ENCODE peak calls at places on chromosome 7, in nine cellular contexts. W is heart left ventricle, A is fibroblast of mammary gland, Y is WTC11, Q is neural progenitor cell, G is endodermal cell, I is B cell, S is dorsolateral prefrontal cortex, R is NB4. K is an unnamed sample.

GRCh38 chr7:134327896-134328295 is 11.2 kb upstream of the SLC35B4 start:
- DNase-seq in W (peak; percentile 19), A (peak; percentile 75), Y (peak; percentile 80), Q (peak; percentile 78), G (peak; percentile 89), I (peak; percentile 73), S (no peak), R (peak; percentile 86), K (peak; percentile 24)

GRCh38 chr7:974820-975681 is at the start of gene COX19:
- DNase-seq in W (peak; percentile 92), A (peak; percentile 82), Y (peak; percentile 89), Q (peak; percentile 95), G (peak; percentile 97), I (peak; percentile 93), S (peak; percentile 87), R (peak; percentile 96), K (peak; percentile 83)

GRCh38 chr7:54701982-54702381 is 57.0 kb downstream of the SEC61G start:
- DNase-seq in W (no peak), A (no peak), Y (peak; percentile 25), Q (peak; percentile 16), G (no peak), I (no peak), S (no peak), R (no peak), K (no peak)

GRCh38 chr7:93117852-93118530 is at the start of gene SAMD9:
- DNase-seq in W (peak; percentile 50), A (peak; percentile 85), Y (no peak), Q (no peak), G (no peak), I (peak; percentile 77), S (no peak), R (peak; percentile 93), K (peak; percentile 85)

GRCh38 chr7:31883761-31884164 is 186.4 kb downstream of the PDE1C start:
- DNase-seq in W (no peak), A (peak; percentile 55), Y (no peak), Q (no peak), G (no peak), I (no peak), S (peak; percentile 62), R (peak; percentile 63), K (no peak)

GRCh38 chr7:106456339-106456738 is 171.6 kb upstream of the NAMPT start:
- DNase-seq in W (no peak), A (no peak), Y (no peak), Q (no peak), G (no peak), I (no peak), S (no peak), R (no peak), K (no peak)

GRCh38 chr7:155234950-155235789 is 62.5 kb upstream of the INSIG1 start:
- DNase-seq in W (no peak), A (peak; percentile 30), Y (no peak), Q (no peak), G (no peak), I (no peak), S (no peak), R (no peak), K (no peak)

GRCh38 chr7:32043688-32044087 is 26.5 kb downstream of the PDE1C start:
- DNase-seq in W (no peak), A (peak; percentile 75), Y (no peak), Q (no peak), G (no peak), I (no peak), S (no peak), R (no peak), K (no peak)

GRCh38 chr7:70728873-70729552 is 402.9 kb upstream of the GALNT17 start:
- DNase-seq in W (no peak), A (no peak), Y (peak; percentile 59), Q (peak; percentile 90), G (peak; percentile 93), I (no peak), S (no peak), R (no peak), K (no peak)

GRCh38 chr7:2729893-2730716 is 42.1 kb downstream of the AMZ1 start:
- DNase-seq in W (no peak), A (no peak), Y (peak; percentile 9), Q (no peak), G (peak; percentile 40), I (no peak), S (peak; percentile 72), R (no peak), K (no peak)

GRCh38 chr7:20798081-20798693 is 11.5 kb upstream of the SP8 start:
- DNase-seq in W (no peak), A (no peak), Y (peak; percentile 65), Q (peak; percentile 89), G (peak; percentile 89), I (no peak), S (no peak), R (peak; percentile 66), K (no peak)

GRCh38 chr7:123573371-123573770 is 15.8 kb upstream of the NDUFA5 start:
- DNase-seq in W (no peak), A (no peak), Y (no peak), Q (peak; percentile 13), G (no peak), I (no peak), S (no peak), R (no peak), K (no peak)

GRCh38 chr7:154864531-154864908 is 138.4 kb downstream of the PAXIP1 start:
- DNase-seq in W (no peak), A (no peak), Y (no peak), Q (no peak), G (no peak), I (no peak), S (no peak), R (no peak), K (no peak)

GRCh38 chr7:77989981-77990566 is 191.5 kb downstream of the PHTF2 start:
- DNase-seq in W (no peak), A (no peak), Y (peak; percentile 68), Q (no peak), G (peak; percentile 87), I (peak; percentile 4), S (no peak), R (peak; percentile 68), K (no peak)

GRCh38 chr7:77982926-77983550 is 184.5 kb downstream of the PHTF2 start:
- DNase-seq in W (no peak), A (no peak), Y (no peak), Q (no peak), G (no peak), I (no peak), S (no peak), R (peak; percentile 33), K (peak; percentile 14)

GRCh38 chr7:77985232-77985973 is 186.8 kb downstream of the PHTF2 start:
- DNase-seq in W (no peak), A (no peak), Y (no peak), Q (no peak), G (no peak), I (no peak), S (no peak), R (no peak), K (no peak)

GRCh38 chr7:77983973-77984372 is 185.4 kb downstream of the PHTF2 start:
- DNase-seq in W (no peak), A (no peak), Y (no peak), Q (no peak), G (no peak), I (no peak), S (no peak), R (no peak), K (no peak)

DNA sequence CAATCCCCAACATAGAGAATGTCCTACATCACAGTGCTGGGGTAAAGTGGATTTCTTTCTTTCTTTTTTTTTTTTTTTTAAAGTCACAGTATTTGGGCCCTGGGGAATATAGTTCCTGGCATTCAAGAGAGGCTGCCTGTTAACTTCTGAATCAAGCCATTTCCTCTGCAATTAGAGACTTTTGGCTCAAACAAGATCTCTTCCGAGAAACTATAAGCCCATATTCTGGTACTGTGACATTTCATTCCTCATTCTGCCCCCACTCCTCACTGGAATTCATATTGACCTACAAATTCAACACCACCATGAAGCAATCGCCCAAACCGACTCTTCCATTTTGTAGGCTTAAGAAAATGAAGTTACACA is 187.4 kb downstream of the PHTF2 start:
- DNase-seq in W (no peak), A (peak; percentile 2), Y (no peak), Q (no peak), G (no peak), I (no peak), S (no peak), R (no peak), K (no peak)
- TF ChIP-seq CTCF in W (no peak), A (no peak), Y (no peak), Q (no peak), G (no peak), I (no peak), S (no peak), R (no peak), K (no peak)

DNA sequence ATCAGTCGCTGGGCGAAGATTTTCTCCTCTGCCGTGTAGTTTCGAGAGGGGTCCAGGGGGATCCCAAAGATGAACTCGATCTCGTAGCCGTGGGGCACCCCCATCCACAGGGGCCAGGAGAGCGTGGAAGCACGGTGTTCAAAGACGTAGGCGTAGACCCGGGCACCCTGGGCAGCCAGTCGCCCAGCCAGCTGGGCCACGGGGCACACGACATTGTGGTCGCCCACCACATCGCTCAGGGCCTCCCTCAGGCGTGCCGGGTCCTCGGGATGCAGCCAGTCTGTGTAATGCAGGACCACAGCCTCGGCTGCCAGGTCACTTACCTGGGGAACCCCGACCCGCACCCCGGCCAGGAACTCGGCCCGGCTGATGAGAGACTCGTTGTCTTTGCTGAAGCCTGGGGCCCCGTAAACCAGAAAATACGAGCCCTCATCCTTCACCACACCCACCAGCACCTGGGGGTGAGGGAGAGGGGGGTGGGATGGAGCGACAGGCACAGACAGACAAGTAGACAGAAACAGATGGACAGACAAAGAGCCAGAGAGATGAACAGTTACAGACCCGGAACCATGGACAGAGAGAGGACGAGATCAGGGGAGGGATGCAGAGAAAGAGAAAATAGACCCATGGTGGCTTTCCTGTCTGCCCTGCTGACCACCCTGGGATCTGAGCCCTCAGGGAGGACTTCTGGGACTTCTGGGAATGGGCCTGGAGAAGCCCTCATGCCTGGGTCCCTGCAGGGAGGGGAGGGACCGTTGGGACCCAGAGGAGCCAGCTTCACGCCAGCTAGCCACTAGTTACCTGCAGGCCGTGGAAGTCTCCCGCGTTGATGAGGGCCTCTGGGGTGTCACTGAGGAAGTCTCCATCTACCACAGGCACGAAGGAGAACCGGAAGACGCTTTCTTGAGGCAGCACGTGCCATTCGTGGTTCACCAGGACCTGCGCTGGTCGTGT is 3.0 kb downstream of the ACHE start:
- DNase-seq in W (no peak), A (no peak), Y (no peak), Q (no peak), G (no peak), I (no peak), S (no peak), R (peak; percentile 22), K (no peak)
- TF ChIP-seq CTCF in W (no peak), A (no peak), Y (no peak), Q (no peak), G (no peak), I (no peak), S (no peak), R (no peak), K (no peak)

GRCh38 chr7:85471312-85471711 is 284.5 kb upstream of the SEMA3D start:
- DNase-seq in W (no peak), A (no peak), Y (no peak), Q (no peak), G (no peak), I (no peak), S (no peak), R (peak; percentile 10), K (no peak)
- TF ChIP-seq CTCF in W (no peak), A (no peak), Y (no peak), Q (no peak), G (no peak), I (no peak), S (no peak), R (no peak), K (peak; percentile 66)

DNA sequence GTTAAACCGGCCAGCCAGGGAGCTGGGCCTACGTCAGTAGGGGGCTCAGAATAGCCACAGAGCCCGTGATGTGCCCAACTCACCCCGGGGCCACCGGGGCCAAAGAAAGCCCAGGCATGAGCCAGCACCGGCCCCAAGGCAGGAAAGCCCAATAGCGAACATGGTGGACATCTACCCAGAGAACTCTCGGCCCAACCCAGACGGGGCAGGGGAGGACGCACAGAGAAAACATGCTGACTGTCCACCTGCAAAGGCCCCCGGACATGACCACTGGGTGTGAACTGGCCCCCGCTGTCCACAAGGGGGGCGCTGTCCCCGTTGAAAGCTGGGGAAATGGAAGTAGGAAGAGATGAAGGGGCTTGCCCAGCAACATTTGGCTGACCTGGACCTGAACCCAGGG is 169.2 kb downstream of the PRKAG2 start:
- DNase-seq in W (no peak), A (no peak), Y (no peak), Q (no peak), G (no peak), I (no peak), S (no peak), R (no peak), K (no peak)
- TF ChIP-seq CTCF in W (no peak), A (no peak), Y (peak; percentile 24), Q (peak; percentile 23), G (peak; percentile 29), I (no peak), S (no peak), R (no peak), K (peak; percentile 48)

K was measured in HFFc6.